ENCODE peak calls at places on chromosomes 16 and 17, in eight cellular contexts. A is left ventricle myocardium inferior, C is body of pancreas, I is lung, Y is ovary, V is lower lobe of right lung, O is OCI-LY7, H is ascending aorta. M is an unnamed sample. For H3K9me3 and H3K4me1, the result is how much of the 10 kb centered on the place peaks cover.

GRCh38 chr16:88437367-88437964 is 15.6 kb upstream of the ZFPM1 start:
- DNase-seq in A (peak), C (peak), I (peak), Y (peak), V (peak), O (peak), H (no peak), M (peak)

GRCh38 chr16:16992986-16993783 is 477.6 kb downstream of the XYLT1 start:
- DNase-seq in A (no peak), C (no peak), I (no peak), Y (no peak), V (no peak), O (peak), H (no peak), M (no peak)

GRCh38 chr16:64304376-64304775 is 817.5 kb downstream of the CDH11 start:
- DNase-seq in A (no peak), C (no peak), I (no peak), Y (no peak), V (no peak), O (no peak), H (no peak), M (no peak)

GRCh38 chr16:89633064-89633631 is 19.7 kb downstream of the DPEP1 start:
- DNase-seq in A (no peak), C (no peak), I (no peak), Y (no peak), V (no peak), O (no peak), H (no peak), M (peak)

GRCh38 chr17:63689479-63689878 is 10.4 kb downstream of the LIMD2 start:
- DNase-seq in A (no peak), C (no peak), I (no peak), Y (no peak), V (no peak), O (no peak), H (no peak), M (no peak)

GRCh38 chr17:2545393-2545792 is 33.7 kb upstream of the METTL16 start:
- DNase-seq in A (peak), C (peak), I (peak), Y (no peak), V (peak), O (no peak), H (no peak), M (no peak)

GRCh38 chr16:57061084-57061905 is 31.1 kb upstream of the CPNE2 start:
- DNase-seq in A (peak), C (peak), I (peak), Y (peak), V (peak), O (no peak), H (peak), M (peak)

GRCh38 chr16:10579965-10580918 is at the start of gene EMP2:
- DNase-seq in A (peak), C (peak), I (peak), Y (peak), V (peak), O (no peak), H (peak), M (peak)

GRCh38 chr17:44884941-44885340 is 14.3 kb downstream of the EFTUD2 start:
- DNase-seq in A (no peak), C (no peak), I (no peak), Y (no peak), V (no peak), O (no peak), H (no peak), M (no peak)

GRCh38 chr16:48003226-48003907 is 152.4 kb downstream of the ABCC12 start:
- DNase-seq in A (no peak), C (no peak), I (no peak), Y (no peak), V (no peak), O (no peak), H (no peak), M (no peak)

GRCh38 chr17:27081002-27081638 is 212.8 kb upstream of the WSB1 start:
- DNase-seq in A (no peak), C (no peak), I (no peak), Y (no peak), V (no peak), O (no peak), H (no peak), M (no peak)
- H3K9me3 ChIP-seq in A (under half), C (under half), I (under half), Y (under half), V (under half), O (under half), H (under half), M (under half)

DNA sequence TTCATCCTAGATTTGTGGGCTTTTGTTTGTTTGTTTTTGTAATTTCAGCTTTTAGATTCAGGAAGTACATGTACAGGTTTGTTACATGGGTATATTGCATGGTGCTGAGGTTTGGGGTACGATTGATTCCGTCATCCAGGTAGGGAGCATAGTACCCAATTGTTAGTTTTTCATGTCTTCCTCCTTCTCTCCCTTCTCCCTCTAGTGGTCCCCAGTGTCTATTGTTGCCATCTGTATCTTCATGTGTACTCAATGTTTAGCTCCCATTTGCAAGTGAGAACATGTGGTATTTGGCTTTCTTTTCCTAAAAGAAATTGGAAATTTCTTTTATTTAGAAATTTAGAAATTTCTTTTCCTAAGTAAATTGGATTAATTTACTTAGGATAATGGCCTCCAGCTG is 37.1 kb upstream of the BCAS3 start:
- DNase-seq in A (no peak), C (no peak), I (no peak), Y (no peak), V (no peak), O (no peak), H (no peak), M (peak)
- TF ChIP-seq CTCF in A (peak), C (no peak), I (no peak), Y (no peak), V (peak), O (peak), H (no peak), M (peak)

GRCh38 chr16:55566432-55567175 is at the start of gene CAPNS2:
- DNase-seq in A (no peak), C (no peak), I (no peak), Y (no peak), V (peak), O (no peak), H (no peak), M (no peak)

GRCh38 chr16:55569025-55569424 is 2.5 kb downstream of the CAPNS2 start:
- DNase-seq in A (no peak), C (no peak), I (no peak), Y (no peak), V (no peak), O (no peak), H (no peak), M (no peak)

GRCh38 chr16:55570159-55570558 is 3.7 kb downstream of the CAPNS2 start:
- DNase-seq in A (no peak), C (no peak), I (no peak), Y (no peak), V (no peak), O (no peak), H (no peak), M (no peak)

GRCh38 chr16:55568151-55568693 is 1.7 kb downstream of the CAPNS2 start:
- DNase-seq in A (no peak), C (no peak), I (no peak), Y (no peak), V (no peak), O (no peak), H (no peak), M (no peak)

GRCh38 chr16:55567382-55567781 is 898 bp downstream of the CAPNS2 start:
- DNase-seq in A (no peak), C (peak), I (peak), Y (no peak), V (no peak), O (no peak), H (no peak), M (no peak)
- H3K4me1 ChIP-seq in A (under half), C (under half), I (under half), Y (under half), V (under half), O (under half), H (under half), M (under half)

GRCh38 chr16:3285131-3285530 is 1.8 kb downstream of the ZNF263 start:
- DNase-seq in A (no peak), C (no peak), I (no peak), Y (no peak), V (no peak), O (no peak), H (no peak), M (no peak)

GRCh38 chr16:3292604-3293003 is 9.3 kb downstream of the ZNF263 start:
- DNase-seq in A (no peak), C (no peak), I (no peak), Y (no peak), V (no peak), O (no peak), H (no peak), M (peak)

GRCh38 chr16:3295783-3296182 is 9.4 kb downstream of the TIGD7 start:
- DNase-seq in A (no peak), C (no peak), I (no peak), Y (no peak), V (no peak), O (no peak), H (no peak), M (no peak)

GRCh38 chr16:3295209-3295608 is 10.0 kb downstream of the TIGD7 start:
- DNase-seq in A (no peak), C (no peak), I (no peak), Y (no peak), V (no peak), O (no peak), H (no peak), M (no peak)

DNA sequence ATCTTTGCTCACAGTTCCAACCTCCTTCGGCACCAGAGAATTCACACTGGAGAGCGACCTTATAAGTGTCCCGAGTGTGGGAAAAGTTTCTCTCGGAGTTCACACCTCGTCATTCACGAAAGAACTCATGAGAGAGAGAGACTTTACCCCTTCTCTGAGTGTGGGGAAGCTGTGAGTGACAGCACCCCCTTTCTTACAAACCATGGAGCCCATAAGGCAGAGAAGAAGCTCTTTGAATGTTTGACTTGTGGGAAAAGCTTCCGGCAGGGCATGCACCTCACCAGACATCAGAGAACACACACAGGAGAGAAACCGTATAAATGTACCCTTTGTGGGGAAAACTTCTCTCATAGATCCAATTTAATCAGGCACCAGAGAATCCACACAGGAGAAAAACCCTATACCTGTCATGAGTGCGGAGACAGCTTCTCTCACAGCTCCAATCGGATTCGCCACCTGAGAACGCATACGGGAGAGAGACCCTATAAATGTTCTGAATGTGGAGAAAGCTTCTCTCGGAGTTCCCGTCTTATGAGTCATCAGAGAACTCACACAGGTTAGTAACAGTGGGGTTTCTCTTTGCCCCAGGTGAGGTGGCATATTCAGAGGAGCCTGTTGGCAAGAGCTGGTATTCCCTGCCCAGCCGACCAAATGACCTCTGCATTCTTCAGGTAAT is 6.8 kb downstream of the ZNF263 start:
- DNase-seq in A (no peak), C (no peak), I (no peak), Y (no peak), V (no peak), O (no peak), H (no peak), M (no peak)
- H3K9me3 ChIP-seq in A (half or more), C (half or more), I (half or more), Y (under half), V (half or more), O (under half), H (half or more), M (under half)

M was measured in PC-3.